ENCODE peak calls at places on chromosomes 3 and 15, in five cellular contexts. K is BJ, Q is mesothelial cell of epicardium, A is progenitor cell of endocrine pancreas, E is H9. S is an unnamed sample.

GRCh38 chr15:42457445-42458442 is 33.2 kb downstream of the ZNF106 start:
- DNase-seq in A (no peak), K (peak; percentile 94), Q (peak; percentile 28), E (peak; percentile 90), S (peak; percentile 48)

GRCh38 chr3:67783281-67784250 is 129.2 kb upstream of the SUCLG2 start:
- DNase-seq in A (no peak), K (peak; percentile 2), E (no peak), Q (no peak), S (no peak)

GRCh38 chr15:69127226-69127625 is 33.2 kb upstream of the GLCE start:
- DNase-seq in E (no peak), Q (no peak), K (no peak), A (no peak), S (no peak)

GRCh38 chr3:72482589-72483249 is 365.5 kb downstream of the SHQ1 start:
- DNase-seq in K (no peak), Q (no peak), E (no peak), A (no peak), S (no peak)

GRCh38 chr15:67803996-67804843 is 21.1 kb upstream of the SKOR1 start:
- DNase-seq in Q (no peak), E (peak; percentile 68), A (no peak), K (no peak), S (no peak)

GRCh38 chr3:16332904-16333426 is 68.0 kb downstream of the OXNAD1 start:
- DNase-seq in E (no peak), Q (no peak), A (no peak), K (peak; percentile 65), S (no peak)

GRCh38 chr3:171374661-171375285 is 85.4 kb downstream of the TNIK start:
- DNase-seq in K (peak; percentile 51), Q (no peak), A (no peak), E (no peak), S (no peak)

GRCh38 chr3:98730338-98730737 is 32.8 kb upstream of the ST3GAL6 start:
- DNase-seq in A (no peak), Q (no peak), E (no peak), K (no peak), S (no peak)

GRCh38 chr15:83322061-83322460 is 37.6 kb upstream of the BNC1 start:
- DNase-seq in A (no peak), Q (no peak), K (no peak), E (no peak), S (no peak)

GRCh38 chr3:194738254-194739093 is 52.8 kb downstream of the FAM43A start:
- DNase-seq in E (no peak), K (peak; percentile 49), Q (no peak), A (no peak), S (no peak)

GRCh38 chr3:127173516-127174166 is 19.3 kb upstream of the PRR23E start:
- DNase-seq in E (peak; percentile 8), A (no peak), K (no peak), Q (no peak), S (no peak)

GRCh38 chr3:53799338-53799865 is 46.8 kb downstream of the CHDH start:
- DNase-seq in Q (no peak), E (no peak), A (no peak), K (no peak), S (no peak)
- TF ChIP-seq CTCF in Q (no peak), E (no peak), A (no peak), K (no peak), S (no peak)

DNA sequence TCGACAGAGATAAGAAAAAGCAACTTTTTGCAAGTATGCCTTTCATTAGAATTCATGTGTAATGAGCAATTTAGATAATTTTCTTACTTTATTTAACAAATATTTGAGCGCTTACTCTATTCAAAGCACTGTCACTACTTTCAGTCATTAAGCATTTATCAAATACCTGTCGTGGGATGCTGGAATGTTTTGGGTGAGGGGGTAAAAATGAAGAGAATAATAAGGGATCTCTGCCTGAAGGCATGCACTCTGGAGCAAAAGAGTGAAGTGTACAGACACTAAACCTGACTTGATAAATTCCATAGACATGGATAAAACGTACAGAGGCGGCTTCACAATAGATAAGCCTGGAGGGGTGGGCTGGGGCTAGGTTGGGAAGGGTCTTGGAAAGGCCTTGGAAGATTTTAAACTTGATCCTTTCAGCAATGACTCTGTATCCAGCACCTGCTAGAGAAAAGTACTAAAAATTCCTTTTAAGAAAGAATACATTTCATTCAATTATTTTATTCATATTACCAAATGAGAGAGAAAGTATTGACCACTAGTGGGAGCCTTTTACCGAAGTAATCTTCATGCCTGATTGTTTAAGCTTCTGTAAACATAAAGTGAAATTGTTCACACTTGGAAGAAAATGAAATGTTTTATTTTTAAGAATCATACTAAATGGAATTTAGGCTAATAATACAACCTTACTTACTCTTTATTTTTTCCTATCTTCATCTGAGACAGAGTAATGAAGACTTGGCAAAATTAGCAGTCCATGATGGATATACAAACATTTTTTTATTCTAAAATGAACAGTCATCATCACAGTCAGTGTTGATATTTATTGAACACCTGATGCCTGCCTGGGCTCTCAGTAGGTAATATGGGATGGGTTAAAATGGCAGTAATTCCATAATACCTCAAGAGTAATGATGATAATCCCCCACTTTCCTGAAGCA is 113.2 kb downstream of the PPP2R3A start:
- DNase-seq in E (no peak), Q (no peak), K (no peak), A (no peak), S (no peak)
- TF ChIP-seq CTCF in E (peak; percentile 62), Q (peak; percentile 48), K (peak; percentile 58), A (peak; percentile 58), S (no peak)

DNA sequence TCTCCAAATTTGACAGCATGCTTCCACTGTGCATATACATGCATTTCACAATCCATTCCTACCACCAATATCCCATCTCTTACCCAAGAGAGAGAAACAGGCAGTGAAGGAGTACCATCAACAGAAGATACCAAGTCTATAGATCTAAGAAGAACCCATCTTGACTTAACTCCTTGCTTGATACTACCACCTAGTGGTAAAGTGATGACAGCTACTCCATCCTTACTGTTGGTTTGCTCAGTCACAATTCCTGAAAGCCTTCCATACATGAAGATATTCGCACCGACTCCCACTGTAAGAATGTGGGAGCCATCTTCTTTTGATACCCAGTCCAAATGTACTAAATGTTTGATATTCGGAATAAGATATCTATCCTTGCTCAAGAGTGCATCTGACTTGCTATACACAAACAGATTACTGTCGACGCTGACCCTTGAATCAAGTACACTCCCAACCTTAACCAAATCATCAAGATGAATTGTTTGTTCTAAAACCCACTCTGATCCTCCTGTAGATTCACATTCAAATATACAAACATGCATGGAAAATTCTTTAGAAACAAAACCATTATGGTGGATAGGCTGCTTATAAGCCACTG is 123.1 kb downstream of the DMXL2 start:
- DNase-seq in Q (no peak), K (no peak), E (no peak), A (no peak), S (no peak)
- TF ChIP-seq CTCF in Q (no peak), K (peak; percentile 57), E (peak; percentile 78), A (peak; percentile 59), S (peak; percentile 53)

GRCh38 chr3:733313-733712 is 359.5 kb upstream of the CNTN6 start:
- DNase-seq in E (no peak), K (no peak), A (no peak), Q (no peak), S (no peak)

DNA sequence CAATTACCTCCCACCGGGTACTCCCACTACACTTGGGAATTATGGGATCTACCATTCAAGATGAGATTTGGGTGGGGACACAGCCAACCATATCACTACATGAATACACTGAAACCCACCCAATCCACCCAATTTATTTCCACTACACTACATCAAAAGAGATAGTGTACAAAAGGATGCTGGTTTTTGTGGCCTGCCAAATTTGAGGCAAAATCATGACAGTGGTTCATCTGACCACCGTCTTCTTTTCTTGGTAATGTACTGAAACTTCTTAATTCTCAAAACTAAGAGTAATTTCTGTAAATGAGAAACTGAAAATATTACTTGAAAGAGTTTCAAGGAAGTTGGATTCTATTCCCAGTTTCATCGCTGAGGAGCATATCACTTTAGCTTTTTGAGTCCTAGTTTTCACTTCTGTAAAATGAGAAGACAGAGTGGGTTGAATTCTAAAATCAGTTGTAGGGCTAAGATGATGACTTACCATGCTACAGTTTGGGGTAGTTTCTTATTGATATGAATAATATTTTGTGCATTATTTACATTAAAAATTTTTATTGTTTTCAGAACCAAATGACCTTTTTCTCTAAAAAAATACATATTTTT is 360.4 kb upstream of the CNTN6 start:
- DNase-seq in Q (no peak), A (no peak), K (no peak), E (no peak), S (no peak)
- TF ChIP-seq CTCF in Q (no peak), A (no peak), K (no peak), E (no peak), S (no peak)

DNA sequence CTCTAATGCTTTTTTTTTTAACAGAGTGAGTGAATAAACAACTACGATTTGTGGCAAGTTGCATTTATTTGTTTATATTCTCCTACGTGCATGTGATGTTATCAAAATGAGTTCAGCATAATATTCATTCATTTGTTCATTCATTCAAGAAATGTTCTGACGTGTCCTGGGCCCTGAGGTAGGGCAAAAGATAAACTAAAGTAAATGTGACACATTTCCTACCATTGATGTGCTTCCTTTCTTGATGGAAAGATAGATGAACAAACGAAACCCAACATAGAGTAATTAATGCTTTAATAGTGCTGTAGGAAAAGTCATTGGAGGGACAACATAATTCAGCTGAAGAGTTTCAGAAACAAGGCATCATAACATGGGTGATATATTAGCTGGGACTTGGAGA is 261.5 kb upstream of the KCNMB2 start:
- DNase-seq in A (no peak), K (no peak), E (no peak), Q (no peak), S (no peak)
- TF ChIP-seq CTCF in A (no peak), K (no peak), E (no peak), Q (no peak), S (no peak)